ENCODE peak calls at places on chromosomes 3 and 15, in six cellular contexts. L, K, J, D, A and P are unnamed samples. For H3K4me1, the result is how much of the 10 kb centered on the place peaks cover.

GRCh38 chr3:76941376-76941775 is 98.5 kb upstream of the ROBO2 start:
- DNase-seq in J (no peak), A (no peak), L (no peak), K (no peak), D (no peak), P (no peak)

GRCh38 chr3:49253512-49253911 is 23.5 kb downstream of the C3orf62 start:
- DNase-seq in D (no peak), A (no peak), K (no peak), L (no peak), J (no peak), P (no peak)

GRCh38 chr3:134898315-134898714 is 103.3 kb downstream of the EPHB1 start:
- DNase-seq in L (no peak), A (no peak), J (no peak), D (no peak), K (no peak), P (no peak)

GRCh38 chr3:129897026-129897425 is 3.5 kb upstream of the TMCC1 start:
- DNase-seq in J (no peak), L (no peak), D (no peak), A (no peak), K (no peak), P (no peak)

GRCh38 chr3:39275052-39275451 is 4.8 kb downstream of the CX3CR1 start:
- DNase-seq in K (peak), D (no peak), L (no peak), J (no peak), A (no peak), P (no peak)

GRCh38 chr3:140096037-140096436 is 161.1 kb downstream of the CLSTN2 start:
- DNase-seq in L (no peak), K (no peak), A (no peak), D (no peak), J (no peak), P (no peak)

GRCh38 chr15:101138913-101139880 is 112.7 kb downstream of the CHSY1 start:
- DNase-seq in J (no peak), K (no peak), A (no peak), L (no peak), D (no peak), P (no peak)

GRCh38 chr3:128285042-128285924 is 132.0 kb downstream of the EEFSEC start:
- DNase-seq in K (peak), L (no peak), D (no peak), A (no peak), J (no peak), P (peak)

GRCh38 chr3:2377281-2377680 is 278.6 kb downstream of the CNTN4 start:
- DNase-seq in L (no peak), K (no peak), J (no peak), A (no peak), D (no peak), P (no peak)

GRCh38 chr15:62112616-62113593 is 46.1 kb downstream of the C2CD4A start:
- DNase-seq in L (no peak), K (no peak), A (no peak), D (no peak), J (no peak), P (peak)

GRCh38 chr3:188061133-188061532 is 92.8 kb upstream of the LPP start:
- DNase-seq in J (no peak), D (no peak), L (no peak), A (no peak), K (no peak), P (no peak)

GRCh38 chr3:32837789-32838188 is 20.0 kb downstream of the TRIM71 start:
- DNase-seq in A (no peak), K (no peak), D (no peak), L (no peak), J (no peak), P (no peak)

GRCh38 chr15:76625267-76625666 is 279.9 kb downstream of the SCAPER start:
- DNase-seq in J (no peak), L (no peak), K (no peak), A (no peak), D (no peak), P (no peak)

GRCh38 chr3:190444036-190444435 is 5.7 kb downstream of the TMEM207 start:
- DNase-seq in D (no peak), A (no peak), J (no peak), K (no peak), L (no peak), P (no peak)

GRCh38 chr15:37046876-37047614 is 53.3 kb downstream of the MEIS2 start:
- DNase-seq in K (no peak), J (no peak), D (no peak), A (no peak), L (no peak), P (no peak)

GRCh38 chr3:183634707-183635106 is 716 bp upstream of the KLHL24 start:
- DNase-seq in A (peak), L (no peak), D (no peak), J (no peak), K (no peak), P (no peak)

GRCh38 chr3:64108281-64108680 is 85.0 kb upstream of the PSMD6 start:
- DNase-seq in L (no peak), A (no peak), J (no peak), K (no peak), D (no peak), P (no peak)

GRCh38 chr15:39538936-39539335 is 41.9 kb upstream of the THBS1 start:
- DNase-seq in J (no peak), A (no peak), K (peak), D (no peak), L (no peak), P (no peak)

GRCh38 chr3:58799271-58799670 is 132.7 kb upstream of the FAM3D start:
- DNase-seq in K (no peak), A (no peak), D (no peak), L (no peak), J (no peak), P (no peak)

GRCh38 chr15:63974036-63974435 is 72.2 kb downstream of the DAPK2 start:
- DNase-seq in L (no peak), J (no peak), K (no peak), D (no peak), A (no peak), P (no peak)

GRCh38 chr3:160084998-160085397 is 96.4 kb downstream of the IL12A start:
- DNase-seq in A (no peak), K (no peak), D (no peak), J (no peak), L (no peak), P (no peak)

GRCh38 chr3:129615751-129616281 is 9.3 kb upstream of the PLXND1 start:
- DNase-seq in K (no peak), J (no peak), L (no peak), A (no peak), D (peak), P (peak)

GRCh38 chr3:47645551-47645950 is 66.9 kb upstream of the CSPG5 start:
- DNase-seq in J (no peak), D (no peak), A (no peak), L (no peak), K (no peak), P (no peak)

DNA sequence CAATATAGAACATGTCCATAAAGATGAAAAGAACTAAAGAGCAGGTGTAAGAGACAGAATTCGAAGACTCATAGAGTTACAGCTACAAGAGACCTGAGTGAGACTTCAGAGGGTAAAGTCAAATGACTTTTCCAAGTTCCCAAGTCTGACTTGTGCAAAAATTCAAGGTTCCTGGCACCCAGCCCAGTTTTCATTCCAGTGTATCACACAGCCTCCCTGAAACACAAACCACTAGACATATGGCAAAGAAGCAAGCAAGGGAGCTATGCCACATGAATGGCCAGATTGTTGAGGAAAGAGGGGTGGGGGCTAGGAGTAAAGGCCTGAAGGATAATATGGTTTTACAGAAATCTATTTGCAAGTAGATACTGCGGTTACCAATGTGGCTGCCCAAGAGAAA is 301.3 kb downstream of the MECOM start:
- DNase-seq in A (no peak), D (no peak), J (no peak), L (no peak), K (no peak), P (peak)
- TF ChIP-seq POLR2A in A (no peak), D (no peak), J (no peak), L (no peak), K (no peak), P (no peak)

GRCh38 chr15:70099966-70100494 is 2.3 kb upstream of the TLE3 start:
- DNase-seq in D (no peak), A (no peak), K (no peak), J (no peak), L (no peak), P (no peak)

GRCh38 chr15:70098461-70099166 is 897 bp upstream of the TLE3 start:
- DNase-seq in D (peak), K (no peak), L (no peak), J (no peak), A (peak), P (peak)

GRCh38 chr15:70101459-70102113 is 3.9 kb upstream of the TLE3 start:
- DNase-seq in D (no peak), K (no peak), A (peak), J (no peak), L (peak), P (peak)

GRCh38 chr15:70099167-70099965 is 1.6 kb upstream of the TLE3 start:
- DNase-seq in A (peak), D (peak), J (peak), K (peak), L (peak), P (peak)

GRCh38 chr15:70100495-70101331 is 3.0 kb upstream of the TLE3 start:
- DNase-seq in L (no peak), D (peak), K (no peak), J (no peak), A (peak), P (peak)
- TF ChIP-seq CTCF in L (peak), D (no peak), K (no peak), J (no peak), A (peak), P (peak)

GRCh38 chr15:68593341-68593740 is 14.5 kb downstream of the CORO2B start:
- DNase-seq in D (no peak), J (no peak), L (no peak), A (no peak), K (no peak), P (no peak)
- H3K4me1 ChIP-seq in D (under half), J (under half), L (under half), A (under half), K (under half), P (under half)

GRCh38 chr15:29686445-29687203 is 135.6 kb downstream of the TJP1 start:
- DNase-seq in K (no peak), J (no peak), L (no peak), D (no peak), A (no peak), P (no peak)
- TF ChIP-seq POLR2A in K (no peak), J (no peak), L (no peak), D (no peak), A (no peak), P (no peak)

GRCh38 chr15:84982301-84982920 is 755 bp downstream of the PDE8A start:
- DNase-seq in J (no peak), L (peak), A (peak), D (peak), K (no peak), P (peak)

GRCh38 chr15:84980196-84981053 is 1.2 kb upstream of the PDE8A start:
- DNase-seq in K (peak), L (peak), A (peak), D (peak), J (peak), P (peak)

GRCh38 chr15:84979651-84980050 is 2.0 kb upstream of the PDE8A start:
- DNase-seq in L (no peak), J (no peak), K (no peak), D (peak), A (peak), P (peak)

GRCh38 chr15:84981711-84982300 is at the start of gene PDE8A:
- DNase-seq in K (no peak), A (no peak), L (peak), J (no peak), D (peak), P (peak)

DNA sequence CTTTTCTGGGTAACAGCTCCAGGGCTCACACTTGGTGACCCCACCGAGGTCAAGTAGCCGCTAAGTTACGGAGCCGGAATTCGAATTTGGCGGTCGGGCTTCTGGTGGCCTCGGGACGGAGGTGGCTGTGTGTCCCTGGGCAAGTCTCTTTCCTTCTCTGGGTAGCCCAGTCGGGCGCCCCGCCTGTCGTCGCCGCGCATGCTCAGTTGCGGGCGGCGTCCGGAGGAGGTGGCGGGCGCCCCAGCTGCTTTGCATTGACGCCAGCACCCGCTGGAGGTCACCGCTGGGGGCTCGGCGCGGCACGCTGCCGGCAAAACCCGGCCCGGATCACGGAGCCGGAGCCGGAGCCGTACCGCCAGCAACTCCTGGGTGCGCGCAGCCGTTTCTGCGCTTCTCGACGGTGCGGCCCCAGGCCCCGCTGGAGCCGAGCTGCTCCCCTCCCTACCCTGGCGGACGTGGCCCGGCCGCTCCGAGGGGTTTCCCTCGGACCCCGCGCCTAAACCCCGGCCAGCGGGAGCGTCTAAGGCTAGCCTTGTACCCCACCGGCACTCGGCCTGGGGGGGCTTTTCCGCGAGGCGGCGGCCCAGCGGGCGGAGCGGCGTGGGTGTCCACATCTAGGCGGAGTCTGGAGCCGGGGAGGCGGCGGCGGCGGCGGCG is 474 bp upstream of the PDE8A start:
- DNase-seq in J (peak), A (peak), K (peak), D (peak), L (peak), P (peak)
- TF ChIP-seq CTCF in J (no peak), A (peak), K (no peak), D (peak), L (peak), P (no peak)